ENCODE peak calls at places on chromosomes 11 and 22, in four cellular contexts. I is psoas muscle, X is HFF-Myc, J is fibroblast of lung. P is an unnamed sample.

GRCh38 chr11:125449586-125449985 is 46.5 kb downstream of the FEZ1 start:
- DNase-seq in I (no peak), X (no peak), J (no peak), P (no peak)

GRCh38 chr11:71481101-71481960 is 28.3 kb downstream of the NADSYN1 start:
- DNase-seq in I (no peak), X (no peak), J (no peak), P (no peak)

GRCh38 chr22:21762712-21763581 is 27.4 kb upstream of the YPEL1 start:
- DNase-seq in I (no peak), X (no peak), J (no peak), P (no peak)

GRCh38 chr11:97506360-97506759 is 1116.5 kb downstream of the JRKL start:
- DNase-seq in I (no peak), X (no peak), J (no peak), P (no peak)

GRCh38 chr22:19066531-19067271 is 55.5 kb downstream of the DGCR2 start:
- DNase-seq in I (peak; percentile 42), X (no peak), J (peak; percentile 76), P (peak; percentile 62)

GRCh38 chr22:31262369-31263133 is 29.7 kb downstream of the PIK3IP1 start:
- DNase-seq in I (peak; percentile 69), X (no peak), J (no peak), P (no peak)

GRCh38 chr22:30280495-30280894 is 8.8 kb downstream of the CASTOR1 start:
- DNase-seq in I (no peak), X (no peak), J (peak; percentile 42), P (no peak)

GRCh38 chr11:72195518-72195917 is 3.6 kb downstream of the FOLR1 start:
- DNase-seq in I (no peak), X (no peak), J (no peak), P (no peak)

GRCh38 chr22:36365020-36365411 is 22.8 kb downstream of the MYH9 start:
- DNase-seq in I (peak; percentile 67), X (peak; percentile 87), J (peak; percentile 98), P (peak; percentile 93)

GRCh38 chr11:95364324-95365295 is 133.6 kb upstream of the SESN3 start:
- DNase-seq in I (no peak), X (no peak), J (peak; percentile 66), P (peak; percentile 63)

GRCh38 chr11:91972665-91973266 is 251.9 kb upstream of the FAT3 start:
- DNase-seq in I (no peak), X (no peak), J (peak; percentile 26), P (no peak)

GRCh38 chr11:88813233-88813915 is 252.4 kb downstream of the GRM5 start:
- DNase-seq in I (no peak), X (no peak), J (no peak), P (no peak)

GRCh38 chr11:13535819-13536218 is 40.0 kb upstream of the PTH start:
- DNase-seq in I (no peak), X (no peak), J (no peak), P (peak; percentile 12)
- TF ChIP-seq CTCF in I (no peak), X (no peak), J (no peak), P (no peak)

DNA sequence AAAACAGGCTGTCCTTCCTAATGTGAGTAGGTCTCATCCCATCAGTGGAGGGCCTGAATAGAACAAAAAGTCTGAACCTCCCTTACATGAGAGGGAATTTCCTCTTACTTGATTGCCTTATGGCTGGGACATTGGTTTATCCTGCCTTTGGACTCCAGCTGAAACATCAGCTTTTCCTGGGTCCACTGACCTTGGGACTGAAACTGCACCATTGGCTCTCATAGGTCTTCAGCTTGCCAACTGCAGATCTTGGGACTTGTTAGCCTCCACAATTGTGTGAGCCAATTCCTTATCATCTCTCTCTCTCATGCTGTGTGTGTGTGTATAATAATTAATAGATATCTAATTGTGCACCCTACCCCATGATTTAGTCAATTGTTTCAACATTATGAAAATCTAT is 375.3 kb upstream of the DDI1 start:
- DNase-seq in I (no peak), X (no peak), J (no peak), P (no peak)
- TF ChIP-seq CTCF in I (no peak), X (no peak), J (no peak), P (no peak)

GRCh38 chr11:123313261-123313660 is 116.8 kb upstream of the GRAMD1B start:
- DNase-seq in I (no peak), X (no peak), J (no peak), P (no peak)
- TF ChIP-seq CTCF in I (no peak), X (no peak), J (no peak), P (no peak)

DNA sequence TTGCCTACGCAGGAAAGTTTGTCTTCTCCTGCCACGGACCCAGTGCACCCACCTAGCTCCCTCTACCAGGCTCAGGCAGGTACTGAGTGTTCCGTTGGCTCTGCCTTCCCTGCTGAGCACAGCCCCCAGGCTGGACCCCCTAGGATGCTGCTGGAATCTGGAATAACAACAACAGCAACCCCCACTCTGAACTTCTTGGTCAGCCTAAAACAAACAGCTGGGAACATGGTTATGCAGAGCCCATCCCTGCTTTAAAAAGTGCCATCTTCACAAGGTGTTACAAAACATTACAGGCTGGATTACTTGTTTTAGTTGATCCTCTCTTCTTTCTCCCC is 1.8 kb downstream of the OPCML start:
- DNase-seq in I (no peak), X (no peak), J (no peak), P (no peak)
- TF ChIP-seq CTCF in I (no peak), X (no peak), J (no peak), P (no peak)

P was measured in MCF 10A.